ENCODE peak calls at places on chromosomes 4 and X, in ten cellular contexts. One of them, this sample, is unnamed.

GRCh38 chr4:129822708-129823504 is 727.0 kb downstream of the C4orf33 start:
- DNase-seq in ovary: no peak
- DNase-seq in tibial nerve: peak; percentile 8
- DNase-seq in K562: no peak
- DNase-seq in A549: no peak
- DNase-seq in SK-N-SH: no peak
- DNase-seq in transverse colon: no peak
- DNase-seq in stomach: no peak
- DNase-seq in HepG2: no peak
- DNase-seq in upper lobe of left lung: peak; percentile 53
- DNase-seq in this sample: no peak

GRCh38 chr4:138639018-138639876 is 376.3 kb upstream of the NOCT start:
- DNase-seq in ovary: no peak
- DNase-seq in tibial nerve: no peak
- DNase-seq in K562: no peak
- DNase-seq in A549: no peak
- DNase-seq in SK-N-SH: peak; percentile 10
- DNase-seq in transverse colon: no peak
- DNase-seq in stomach: no peak
- DNase-seq in HepG2: no peak
- DNase-seq in upper lobe of left lung: no peak
- DNase-seq in this sample: no peak

GRCh38 chr4:142874684-142875083 is 28.6 kb upstream of the INPP4B start:
- DNase-seq in ovary: no peak
- DNase-seq in tibial nerve: no peak
- DNase-seq in K562: no peak
- DNase-seq in A549: no peak
- DNase-seq in SK-N-SH: no peak
- DNase-seq in transverse colon: no peak
- DNase-seq in stomach: no peak
- DNase-seq in HepG2: no peak
- DNase-seq in upper lobe of left lung: no peak
- DNase-seq in this sample: no peak

GRCh38 chr4:169823685-169824084 is 65.9 kb upstream of the HPF1 start:
- DNase-seq in ovary: no peak
- DNase-seq in tibial nerve: no peak
- DNase-seq in K562: peak; percentile 55
- DNase-seq in A549: peak; percentile 27
- DNase-seq in SK-N-SH: no peak
- DNase-seq in transverse colon: peak; percentile 13
- DNase-seq in stomach: no peak
- DNase-seq in HepG2: peak; percentile 21
- DNase-seq in upper lobe of left lung: peak; percentile 24
- DNase-seq in this sample: no peak

GRCh38 chrX:71917621-71918341 is 7.1 kb downstream of the NHSL2 start:
- DNase-seq in ovary: no peak
- DNase-seq in tibial nerve: no peak
- DNase-seq in K562: no peak
- DNase-seq in A549: peak; percentile 12
- DNase-seq in SK-N-SH: no peak
- DNase-seq in transverse colon: no peak
- DNase-seq in stomach: no peak
- DNase-seq in HepG2: no peak
- DNase-seq in upper lobe of left lung: no peak
- DNase-seq in this sample: no peak

GRCh38 chrX:68417651-68418050 is 15.6 kb downstream of the OPHN1 start:
- DNase-seq in ovary: no peak
- DNase-seq in tibial nerve: no peak
- DNase-seq in K562: no peak
- DNase-seq in A549: no peak
- DNase-seq in SK-N-SH: no peak
- DNase-seq in transverse colon: no peak
- DNase-seq in stomach: no peak
- DNase-seq in HepG2: no peak
- DNase-seq in upper lobe of left lung: no peak
- DNase-seq in this sample: no peak

GRCh38 chr4:62431513-62431912 is 1231.4 kb downstream of the ADGRL3 start:
- DNase-seq in ovary: no peak
- DNase-seq in tibial nerve: no peak
- DNase-seq in K562: no peak
- DNase-seq in A549: no peak
- DNase-seq in SK-N-SH: no peak
- DNase-seq in transverse colon: no peak
- DNase-seq in stomach: no peak
- DNase-seq in HepG2: no peak
- DNase-seq in upper lobe of left lung: no peak
- DNase-seq in this sample: no peak

GRCh38 chr4:37812713-37813112 is 13.8 kb upstream of the PGM2 start:
- DNase-seq in ovary: no peak
- DNase-seq in tibial nerve: no peak
- DNase-seq in K562: no peak
- DNase-seq in A549: peak; percentile 31
- DNase-seq in SK-N-SH: no peak
- DNase-seq in transverse colon: no peak
- DNase-seq in stomach: no peak
- DNase-seq in HepG2: no peak
- DNase-seq in upper lobe of left lung: no peak
- DNase-seq in this sample: no peak

GRCh38 chrX:136259543-136259942 is 8.3 kb upstream of the MAP7D3 start:
- DNase-seq in ovary: no peak
- DNase-seq in tibial nerve: no peak
- DNase-seq in K562: no peak
- DNase-seq in A549: no peak
- DNase-seq in SK-N-SH: no peak
- DNase-seq in transverse colon: no peak
- DNase-seq in stomach: no peak
- DNase-seq in HepG2: no peak
- DNase-seq in upper lobe of left lung: no peak
- DNase-seq in this sample: no peak

GRCh38 chr4:11409632-11410031 is 19.1 kb downstream of the HS3ST1 start:
- DNase-seq in ovary: no peak
- DNase-seq in tibial nerve: no peak
- DNase-seq in K562: no peak
- DNase-seq in A549: no peak
- DNase-seq in SK-N-SH: no peak
- DNase-seq in transverse colon: no peak
- DNase-seq in stomach: no peak
- DNase-seq in HepG2: no peak
- DNase-seq in upper lobe of left lung: no peak
- DNase-seq in this sample: no peak

GRCh38 chr4:104491396-104491821 is 3.3 kb downstream of the CXXC4 start:
- DNase-seq in ovary: peak; percentile 67
- DNase-seq in tibial nerve: no peak
- DNase-seq in K562: peak; percentile 44
- DNase-seq in A549: peak; percentile 37
- DNase-seq in SK-N-SH: peak; percentile 75
- DNase-seq in transverse colon: peak; percentile 47
- DNase-seq in stomach: peak; percentile 34
- DNase-seq in HepG2: no peak
- DNase-seq in upper lobe of left lung: peak; percentile 32
- DNase-seq in this sample: peak; percentile 69

GRCh38 chr4:126799471-126799870 is 833.3 kb upstream of the INTU start:
- DNase-seq in ovary: no peak
- DNase-seq in tibial nerve: no peak
- DNase-seq in K562: no peak
- DNase-seq in A549: no peak
- DNase-seq in SK-N-SH: no peak
- DNase-seq in transverse colon: no peak
- DNase-seq in stomach: no peak
- DNase-seq in HepG2: no peak
- DNase-seq in upper lobe of left lung: no peak
- DNase-seq in this sample: no peak

GRCh38 chrX:133412246-133412645 is 3.0 kb downstream of the GPC4 start:
- DNase-seq in ovary: no peak
- DNase-seq in tibial nerve: no peak
- DNase-seq in K562: no peak
- DNase-seq in A549: no peak
- DNase-seq in SK-N-SH: no peak
- DNase-seq in transverse colon: no peak
- DNase-seq in stomach: no peak
- DNase-seq in HepG2: no peak
- DNase-seq in upper lobe of left lung: no peak
- DNase-seq in this sample: no peak

DNA sequence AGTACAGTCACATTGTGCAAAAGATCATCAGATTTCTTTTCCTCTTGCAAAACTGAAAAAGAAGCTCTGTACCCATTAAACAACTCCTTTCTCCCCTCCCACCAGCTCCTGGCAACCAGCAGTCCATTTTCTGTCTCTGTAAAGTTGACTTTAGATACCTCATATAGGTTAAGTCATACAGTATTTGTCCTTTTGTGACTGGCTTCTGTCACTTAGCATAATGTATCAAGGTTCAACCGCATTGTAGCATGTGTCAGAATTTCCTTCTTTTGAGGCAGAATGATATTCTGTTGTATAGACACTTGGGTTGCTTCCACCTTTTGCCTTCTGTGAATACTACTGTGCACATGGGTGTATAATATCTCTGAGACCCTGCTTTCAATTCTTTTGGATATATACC is 121.8 kb downstream of the SH3KBP1 start:
- DNase-seq in ovary: no peak
- DNase-seq in tibial nerve: no peak
- DNase-seq in K562: no peak
- DNase-seq in A549: no peak
- DNase-seq in SK-N-SH: no peak
- DNase-seq in transverse colon: no peak
- DNase-seq in stomach: no peak
- DNase-seq in HepG2: peak; percentile 28
- DNase-seq in upper lobe of left lung: no peak
- DNase-seq in this sample: no peak
- H3K4me1 ChIP-seq in ovary: no peaks in the 10 kb centered on the region
- H3K4me1 ChIP-seq in tibial nerve: peaks cover 3% of the 10 kb centered on the region
- H3K4me1 ChIP-seq in K562: no peaks in the 10 kb centered on the region
- H3K4me1 ChIP-seq in A549: no peaks in the 10 kb centered on the region
- H3K4me1 ChIP-seq in SK-N-SH: no peaks in the 10 kb centered on the region
- H3K4me1 ChIP-seq in transverse colon: no peaks in the 10 kb centered on the region
- H3K4me1 ChIP-seq in stomach: no peaks in the 10 kb centered on the region
- H3K4me1 ChIP-seq in HepG2: peaks cover 17% of the 10 kb centered on the region
- H3K4me1 ChIP-seq in upper lobe of left lung: no peaks in the 10 kb centered on the region
- H3K4me1 ChIP-seq in this sample: peaks cover 4% of the 10 kb centered on the region

GRCh38 chr4:48109413-48110263 is 24.4 kb downstream of the TXK start:
- DNase-seq in ovary: no peak
- DNase-seq in tibial nerve: no peak
- DNase-seq in K562: peak; percentile 48
- DNase-seq in A549: peak; percentile 59
- DNase-seq in SK-N-SH: peak; percentile 44
- DNase-seq in transverse colon: no peak
- DNase-seq in stomach: no peak
- DNase-seq in HepG2: peak; percentile 62
- DNase-seq in upper lobe of left lung: no peak
- DNase-seq in this sample: no peak
- TF ChIP-seq EP300 in ovary: no peak
- TF ChIP-seq EP300 in tibial nerve: no peak
- TF ChIP-seq EP300 in K562: no peak
- TF ChIP-seq EP300 in A549: no peak
- TF ChIP-seq EP300 in SK-N-SH: no peak
- TF ChIP-seq EP300 in transverse colon: no peak
- TF ChIP-seq EP300 in stomach: no peak
- TF ChIP-seq EP300 in HepG2: no peak
- TF ChIP-seq EP300 in upper lobe of left lung: no peak
- TF ChIP-seq EP300 in this sample: no peak

GRCh38 chrX:45758319-45758718 is 557.6 kb upstream of the DIPK2B start:
- DNase-seq in ovary: no peak
- DNase-seq in tibial nerve: no peak
- DNase-seq in K562: no peak
- DNase-seq in A549: no peak
- DNase-seq in SK-N-SH: no peak
- DNase-seq in transverse colon: peak; percentile 17
- DNase-seq in stomach: no peak
- DNase-seq in HepG2: no peak
- DNase-seq in upper lobe of left lung: peak; percentile 39
- DNase-seq in this sample: no peak
- H3K4me1 ChIP-seq in ovary: peaks cover 2% of the 10 kb centered on the region
- H3K4me1 ChIP-seq in tibial nerve: no peaks in the 10 kb centered on the region
- H3K4me1 ChIP-seq in K562: no peaks in the 10 kb centered on the region
- H3K4me1 ChIP-seq in A549: peaks cover 67% of the 10 kb centered on the region
- H3K4me1 ChIP-seq in SK-N-SH: peaks cover 50% of the 10 kb centered on the region
- H3K4me1 ChIP-seq in transverse colon: no peaks in the 10 kb centered on the region
- H3K4me1 ChIP-seq in stomach: peaks cover 11% of the 10 kb centered on the region
- H3K4me1 ChIP-seq in HepG2: peaks cover 23% of the 10 kb centered on the region
- H3K4me1 ChIP-seq in upper lobe of left lung: peaks cover 11% of the 10 kb centered on the region
- H3K4me1 ChIP-seq in this sample: peaks cover 4% of the 10 kb centered on the region

GRCh38 chr4:74501579-74501978 is 56.6 kb downstream of the AREG start:
- DNase-seq in ovary: no peak
- DNase-seq in tibial nerve: no peak
- DNase-seq in K562: no peak
- DNase-seq in A549: no peak
- DNase-seq in SK-N-SH: no peak
- DNase-seq in transverse colon: no peak
- DNase-seq in stomach: no peak
- DNase-seq in HepG2: no peak
- DNase-seq in upper lobe of left lung: no peak
- DNase-seq in this sample: no peak

GRCh38 chr4:74504212-74504611 is 59.3 kb downstream of the AREG start:
- DNase-seq in ovary: no peak
- DNase-seq in tibial nerve: no peak
- DNase-seq in K562: no peak
- DNase-seq in A549: no peak
- DNase-seq in SK-N-SH: no peak
- DNase-seq in transverse colon: no peak
- DNase-seq in stomach: no peak
- DNase-seq in HepG2: no peak
- DNase-seq in upper lobe of left lung: no peak
- DNase-seq in this sample: no peak

GRCh38 chr4:74503580-74503979 is 58.6 kb downstream of the AREG start:
- DNase-seq in ovary: no peak
- DNase-seq in tibial nerve: no peak
- DNase-seq in K562: no peak
- DNase-seq in A549: no peak
- DNase-seq in SK-N-SH: no peak
- DNase-seq in transverse colon: no peak
- DNase-seq in stomach: no peak
- DNase-seq in HepG2: peak; percentile 8
- DNase-seq in upper lobe of left lung: no peak
- DNase-seq in this sample: no peak

DNA sequence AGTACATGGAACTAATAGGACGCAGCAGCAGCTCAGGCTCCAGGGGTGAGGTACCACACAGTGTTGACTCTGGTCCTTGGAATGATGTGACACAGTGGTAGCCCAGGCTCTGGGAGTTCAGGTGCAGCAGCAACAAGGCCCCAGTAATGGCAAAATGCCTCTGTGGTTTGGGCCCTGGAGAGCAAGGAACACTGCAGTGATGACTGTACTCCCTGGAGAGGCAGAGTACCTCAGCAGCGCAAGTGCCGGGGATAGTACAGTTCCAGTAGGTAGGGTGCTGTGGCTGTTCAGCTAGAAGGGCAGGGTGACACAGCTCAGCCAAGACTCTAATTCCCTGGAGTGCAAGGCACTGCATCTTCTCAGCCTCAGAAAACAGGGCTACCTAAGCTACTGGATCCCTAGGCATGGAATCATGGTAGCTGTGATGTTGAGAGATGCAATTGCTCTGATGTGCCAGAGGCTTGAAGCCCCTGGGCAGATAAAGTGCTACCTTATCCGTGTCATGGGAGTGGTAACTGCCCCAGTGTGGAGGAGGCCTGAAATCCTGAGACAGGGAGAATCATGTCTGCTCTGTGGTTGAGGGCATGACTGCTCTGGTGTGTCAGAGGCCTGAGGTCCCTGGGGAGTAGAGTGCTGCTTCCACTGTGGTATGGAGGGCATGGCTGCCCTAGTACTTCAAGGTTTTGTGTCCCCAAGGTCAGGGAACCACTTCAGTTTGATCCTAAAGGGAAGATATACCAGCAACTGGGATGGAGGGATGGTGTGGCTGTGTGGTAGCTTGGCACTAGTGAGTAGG is 55.2 kb downstream of the AREG start:
- DNase-seq in ovary: no peak
- DNase-seq in tibial nerve: no peak
- DNase-seq in K562: no peak
- DNase-seq in A549: no peak
- DNase-seq in SK-N-SH: no peak
- DNase-seq in transverse colon: no peak
- DNase-seq in stomach: no peak
- DNase-seq in HepG2: no peak
- DNase-seq in upper lobe of left lung: no peak
- DNase-seq in this sample: no peak
- TF ChIP-seq EP300 in ovary: no peak
- TF ChIP-seq EP300 in tibial nerve: no peak
- TF ChIP-seq EP300 in K562: no peak
- TF ChIP-seq EP300 in A549: no peak
- TF ChIP-seq EP300 in SK-N-SH: no peak
- TF ChIP-seq EP300 in transverse colon: no peak
- TF ChIP-seq EP300 in stomach: no peak
- TF ChIP-seq EP300 in HepG2: no peak
- TF ChIP-seq EP300 in upper lobe of left lung: no peak
- TF ChIP-seq EP300 in this sample: no peak